ENCODE peak calls at places on chromosomes 12 and 14, in nine cellular contexts. D is keratinocyte, X is neuronal stem cell, J is IMR-90, F is HCT116, M is mesenchymal stem cell, V is GM23248, U is colonic mucosa, P is MM.1S. Z is an unnamed sample.

GRCh38 chr14:37262649-37263048 is 64.9 kb downstream of the MIPOL1 start:
- DNase-seq in D (no peak), X (no peak), J (no peak), F (no peak), M (peak; percentile 13), V (no peak), U (no peak), P (no peak), Z (no peak)

GRCh38 chr12:59716049-59716448 is 120.2 kb downstream of the SLC16A7 start:
- DNase-seq in D (no peak), X (no peak), J (peak; percentile 15), F (no peak), M (no peak), V (no peak), U (no peak), P (no peak), Z (no peak)

GRCh38 chr12:110548678-110549077 is 34.4 kb downstream of the PPTC7 start:
- DNase-seq in D (no peak), X (no peak), J (peak; percentile 79), F (no peak), M (peak; percentile 86), V (peak; percentile 68), U (no peak), P (no peak), Z (peak; percentile 41)

GRCh38 chr14:70808023-70808401 is 1.3 kb downstream of the MAP3K9 start:
- DNase-seq in D (no peak), X (no peak), J (no peak), F (peak; percentile 59), M (no peak), V (no peak), U (peak; percentile 65), P (peak; percentile 58), Z (no peak)

GRCh38 chr14:81450100-81450531 is 50.0 kb upstream of the STON2 start:
- DNase-seq in D (no peak), X (no peak), J (no peak), F (no peak), M (no peak), V (peak; percentile 36), U (no peak), P (no peak), Z (peak; percentile 44)

GRCh38 chr12:56590237-56590830 is 39.8 kb downstream of the BAZ2A start:
- DNase-seq in D (no peak), X (no peak), J (peak; percentile 17), F (no peak), M (peak; percentile 26), V (peak; percentile 31), U (peak; percentile 29), P (peak; percentile 34), Z (peak; percentile 26)

GRCh38 chr14:53384073-53384472 is 230.9 kb upstream of the DDHD1 start:
- DNase-seq in D (no peak), X (no peak), J (no peak), F (no peak), M (no peak), V (no peak), U (no peak), P (no peak), Z (no peak)

GRCh38 chr12:49767333-49767732 is 26.0 kb downstream of the TMBIM6 start:
- DNase-seq in D (no peak), X (no peak), J (no peak), F (no peak), M (no peak), V (peak; percentile 41), U (no peak), P (no peak), Z (no peak)

GRCh38 chr12:44616385-44616784 is 259.7 kb downstream of the NELL2 start:
- DNase-seq in D (no peak), X (no peak), J (peak; percentile 18), F (no peak), M (peak; percentile 0), V (no peak), U (no peak), P (no peak), Z (peak; percentile 3)

GRCh38 chr12:14771651-14772137 is 31.6 kb downstream of the WBP11 start:
- DNase-seq in D (no peak), X (no peak), J (no peak), F (no peak), M (peak; percentile 22), V (peak; percentile 7), U (no peak), P (peak; percentile 30), Z (no peak)

GRCh38 chr14:94458096-94458495 is 5.5 kb upstream of the SERPINA11 start:
- DNase-seq in D (no peak), X (no peak), J (no peak), F (no peak), M (no peak), V (no peak), U (no peak), P (no peak), Z (no peak)

GRCh38 chr12:78863482-78864427 is 819 bp upstream of the SYT1 start:
- DNase-seq in D (no peak), X (peak; percentile 67), J (peak; percentile 39), F (no peak), M (peak; percentile 70), V (peak; percentile 73), U (peak; percentile 62), P (peak; percentile 86), Z (peak; percentile 72)

GRCh38 chr12:52262286-52262685 is 12.2 kb upstream of the KRT86 start:
- DNase-seq in D (no peak), X (no peak), J (no peak), F (no peak), M (no peak), V (no peak), U (no peak), P (no peak), Z (no peak)

GRCh38 chr14:22305563-22306127 is 283.4 kb downstream of the DAD1 start:
- DNase-seq in D (no peak), X (no peak), J (peak; percentile 33), F (no peak), M (no peak), V (no peak), U (no peak), P (no peak), Z (no peak)

GRCh38 chr12:89373772-89374572 is 21.7 kb upstream of the DUSP6 start:
- DNase-seq in D (no peak), X (no peak), J (peak; percentile 90), F (no peak), M (peak; percentile 77), V (peak; percentile 91), U (no peak), P (no peak), Z (peak; percentile 75)

GRCh38 chr14:45253754-45254300 is 825 bp upstream of the MIS18BP1 start:
- DNase-seq in D (no peak), X (no peak), J (peak; percentile 26), F (peak; percentile 8), M (no peak), V (peak; percentile 76), U (peak; percentile 25), P (peak; percentile 6), Z (no peak)
- H3K9ac ChIP-seq in D (peak overlapping the region; percentile 90), X (no peak overlapping the region), J (peak overlapping the region; percentile 91), F (peak overlapping the region; percentile 91), M (peak overlapping the region; percentile 98), V (peak overlapping the region; percentile 93), U (no peak overlapping the region), P (peak overlapping the region; percentile 78), Z (peak overlapping the region; percentile 92)

DNA sequence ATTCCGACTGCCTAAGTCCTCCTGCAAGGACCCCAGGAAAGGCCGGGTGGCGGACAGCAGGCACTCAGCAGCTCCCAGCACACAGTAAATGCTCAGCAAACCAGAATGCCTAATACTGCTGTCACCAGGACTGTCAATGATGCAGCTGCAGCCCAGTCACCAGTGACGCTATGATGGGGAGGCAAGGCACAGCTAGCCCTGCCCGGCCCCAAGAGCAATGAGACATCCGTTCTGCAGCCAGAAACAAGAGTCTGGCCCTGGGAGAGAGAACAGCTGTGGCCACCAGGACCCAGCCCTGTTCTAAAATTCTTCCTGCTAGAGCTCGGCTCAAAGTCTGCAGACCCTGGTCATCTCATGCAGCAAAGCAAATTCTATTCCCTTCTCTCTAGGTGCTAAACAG is 69.8 kb downstream of the NCOR2 start:
- DNase-seq in D (no peak), X (no peak), J (peak; percentile 96), F (no peak), M (peak; percentile 95), V (peak; percentile 99), U (no peak), P (no peak), Z (peak; percentile 75)
- H3K4me1 ChIP-seq in D (peaks cover 42% of the 10 kb centered on the region), X (peaks cover 30% of the 10 kb centered on the region), J (peaks cover 34% of the 10 kb centered on the region), F (peaks cover 23% of the 10 kb centered on the region), M (peaks cover 77% of the 10 kb centered on the region), V (peaks cover 35% of the 10 kb centered on the region), U (peaks cover 7% of the 10 kb centered on the region), P (no peaks in the 10 kb centered on the region), Z (peaks cover 33% of the 10 kb centered on the region)

GRCh38 chr12:122086088-122086487 is 7.5 kb downstream of the MLXIP start:
- DNase-seq in D (no peak), X (no peak), J (no peak), F (no peak), M (no peak), V (no peak), U (no peak), P (no peak), Z (no peak)

GRCh38 chr12:122087431-122088180 is 9.1 kb downstream of the MLXIP start:
- DNase-seq in D (no peak), X (no peak), J (no peak), F (no peak), M (no peak), V (no peak), U (peak; percentile 47), P (no peak), Z (no peak)

GRCh38 chr12:122089080-122089479 is 10.5 kb downstream of the MLXIP start:
- DNase-seq in D (no peak), X (no peak), J (no peak), F (no peak), M (no peak), V (no peak), U (no peak), P (no peak), Z (no peak)

GRCh38 chr12:122086641-122087285 is 8.2 kb downstream of the MLXIP start:
- DNase-seq in D (no peak), X (no peak), J (no peak), F (no peak), M (no peak), V (no peak), U (peak; percentile 59), P (no peak), Z (no peak)

GRCh38 chr12:122088181-122088810 is 9.7 kb downstream of the MLXIP start:
- DNase-seq in D (no peak), X (no peak), J (no peak), F (no peak), M (no peak), V (no peak), U (no peak), P (no peak), Z (no peak)
- H3K4me3 ChIP-seq in D (no peak overlapping the region), X (no peak overlapping the region), J (no peak overlapping the region), F (no peak overlapping the region), M (no peak overlapping the region), V (no peak overlapping the region), U (no peak overlapping the region), P (no peak overlapping the region), Z (no peak overlapping the region)

DNA sequence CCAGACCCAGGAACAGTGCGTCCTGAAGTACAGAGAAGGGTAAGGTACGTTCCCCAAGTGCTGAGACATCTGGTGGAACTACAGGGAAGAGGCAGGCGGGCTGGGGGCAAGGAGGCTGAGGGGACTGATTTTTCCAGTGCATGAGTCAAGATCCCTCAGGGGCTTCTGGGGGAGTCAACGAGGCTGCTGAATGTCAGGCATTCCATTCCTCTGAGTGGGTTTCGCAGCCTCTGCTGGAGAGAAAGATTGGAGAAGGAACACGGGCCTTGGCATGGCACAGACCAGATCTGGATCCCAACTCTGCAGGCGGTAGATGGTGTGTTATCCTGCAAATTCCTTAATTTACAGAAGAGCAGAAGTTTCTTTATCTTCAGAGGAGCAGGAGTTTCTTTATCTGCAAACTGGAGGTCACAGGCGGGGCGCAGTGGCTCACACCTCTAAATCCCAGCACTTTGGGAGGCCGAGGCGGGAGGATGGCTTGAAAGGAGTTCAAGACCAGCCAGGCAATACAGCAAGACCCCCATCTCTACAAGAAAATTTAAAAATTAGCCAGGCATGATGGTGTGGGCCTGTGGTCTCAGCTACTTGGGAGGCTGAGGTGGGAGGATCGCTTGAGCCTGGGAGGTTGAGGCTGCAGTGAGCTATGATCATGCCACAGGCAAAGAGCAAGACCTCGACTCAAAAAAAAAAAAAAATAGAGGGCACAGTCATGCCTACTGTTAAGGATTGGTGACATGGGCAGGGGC is 132.6 kb upstream of the MAP1LC3B2 start:
- DNase-seq in D (peak; percentile 95), X (no peak), J (peak; percentile 98), F (peak; percentile 87), M (peak; percentile 97), V (peak; percentile 98), U (no peak), P (no peak), Z (peak; percentile 98)
- H3K9ac ChIP-seq in D (peak overlapping the region; percentile 41), X (no peak overlapping the region), J (no peak overlapping the region), F (peak overlapping the region; percentile 70), M (peak overlapping the region; percentile 69), V (peak overlapping the region; percentile 26), U (no peak overlapping the region), P (no peak overlapping the region), Z (peak overlapping the region; percentile 74)